ENCODE peak calls at places on chromosomes 11 and 22, in nine cellular contexts. O, U, R, D, Z, M, K, H and Y are unnamed samples.

GRCh38 chr11:72744474-72744873 is 7.7 kb downstream of the ARAP1 start:
- DNase-seq in O (no peak), U (no peak), R (no peak), D (no peak), Z (no peak), M (no peak), K (no peak), H (no peak), Y (no peak)

GRCh38 chr11:126008956-126009355 is 53.7 kb downstream of the CDON start:
- DNase-seq in O (no peak), U (no peak), R (no peak), D (no peak), Z (no peak), M (no peak), K (no peak), H (no peak), Y (no peak)

GRCh38 chr11:105458071-105458470 is 151.8 kb upstream of the GRIA4 start:
- DNase-seq in O (no peak), U (no peak), R (no peak), D (no peak), Z (no peak), M (no peak), K (no peak), H (no peak), Y (no peak)

GRCh38 chr11:65853249-65853979 is 4.6 kb downstream of the CFL1 start:
- DNase-seq in O (no peak), U (no peak), R (no peak), D (no peak), Z (no peak), M (no peak), K (no peak), H (no peak), Y (no peak)

GRCh38 chr11:64923151-64923661 is 1.3 kb upstream of the PPP2R5B start:
- DNase-seq in O (no peak), U (no peak), R (no peak), D (no peak), Z (no peak), M (no peak), K (peak; percentile 40), H (no peak), Y (no peak)

GRCh38 chr22:43515902-43516301 is 104.1 kb downstream of the MPPED1 start:
- DNase-seq in O (no peak), U (no peak), R (no peak), D (no peak), Z (no peak), M (no peak), K (no peak), H (no peak), Y (no peak)

GRCh38 chr11:69641681-69642548 is 959 bp downstream of the CCND1 start:
- DNase-seq in O (no peak), U (no peak), R (peak; percentile 51), D (no peak), Z (peak; percentile 33), M (peak; percentile 11), K (no peak), H (no peak), Y (no peak)

GRCh38 chr11:117426941-117427340 is 99.3 kb downstream of the CEP164 start:
- DNase-seq in O (no peak), U (no peak), R (no peak), D (no peak), Z (no peak), M (no peak), K (no peak), H (no peak), Y (no peak)

GRCh38 chr11:117827521-117828511 is 3.3 kb upstream of the FXYD2 start:
- DNase-seq in O (no peak), U (no peak), R (no peak), D (no peak), Z (no peak), M (peak; percentile 57), K (no peak), H (no peak), Y (peak; percentile 13)

GRCh38 chr11:8759634-8760033 is 77.0 kb downstream of the RPL27A start:
- DNase-seq in O (no peak), U (no peak), R (peak; percentile 23), D (no peak), Z (no peak), M (no peak), K (peak; percentile 59), H (no peak), Y (no peak)

GRCh38 chr11:67652965-67653845 is 2.7 kb upstream of the ACY3 start:
- DNase-seq in O (no peak), U (no peak), R (no peak), D (no peak), Z (no peak), M (no peak), K (no peak), H (no peak), Y (no peak)

GRCh38 chr22:30568137-30568805 is 6.2 kb downstream of the GAL3ST1 start:
- DNase-seq in O (no peak), U (no peak), R (no peak), D (no peak), Z (no peak), M (no peak), K (no peak), H (no peak), Y (no peak)

DNA sequence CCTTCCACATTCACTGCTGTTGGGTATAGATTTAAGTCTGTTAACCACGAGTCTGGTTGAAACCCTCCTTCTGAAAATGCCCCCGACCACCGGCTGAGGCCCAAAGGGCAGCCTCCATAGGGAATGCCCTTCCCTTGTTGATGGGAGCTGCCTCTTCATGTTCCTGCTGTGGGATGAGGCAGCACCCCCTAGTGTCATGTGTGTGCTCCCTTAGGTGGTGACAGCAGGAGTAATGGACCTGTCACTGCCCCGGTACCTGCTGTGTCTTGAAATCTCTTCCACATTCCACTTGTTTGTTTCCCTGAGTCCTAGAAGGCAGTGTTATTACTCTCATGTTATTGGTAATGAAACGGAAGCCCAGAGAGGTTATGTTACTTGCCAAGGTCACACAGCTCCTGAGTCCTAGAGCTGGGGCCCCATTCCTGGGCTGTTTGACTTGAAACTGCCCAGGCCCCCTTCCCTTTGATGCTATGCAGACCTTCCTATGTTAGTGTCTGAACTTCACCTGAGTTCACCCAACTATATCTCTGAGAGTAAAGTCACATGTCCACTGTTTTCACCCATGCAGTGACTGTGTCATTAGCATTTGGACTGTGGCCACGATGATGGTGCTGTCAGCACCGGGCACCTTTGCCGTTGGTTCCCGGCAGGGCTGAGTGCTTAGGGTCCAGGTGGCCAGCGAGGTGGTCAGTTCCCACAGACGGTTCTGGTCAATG is 234.3 kb downstream of the TBC1D22A start:
- DNase-seq in O (no peak), U (no peak), R (no peak), D (no peak), Z (no peak), M (no peak), K (no peak), H (no peak), Y (no peak)
- TF ChIP-seq CTCF in O (no peak), U (no peak), R (no peak), D (no peak), Z (no peak), M (no peak), K (no peak), H (peak; percentile 11), Y (no peak)

GRCh38 chr22:21641795-21642583 is at the start of gene SDF2L1:
- DNase-seq in O (peak; percentile 94), U (peak; percentile 97), R (peak; percentile 98), D (peak; percentile 97), Z (peak; percentile 99), M (peak; percentile 99), K (peak; percentile 96), H (peak; percentile 97), Y (peak; percentile 98)
- TF ChIP-seq CTCF in O (peak; percentile 7), U (no peak), R (no peak), D (no peak), Z (no peak), M (no peak), K (peak; percentile 39), H (no peak), Y (no peak)

DNA sequence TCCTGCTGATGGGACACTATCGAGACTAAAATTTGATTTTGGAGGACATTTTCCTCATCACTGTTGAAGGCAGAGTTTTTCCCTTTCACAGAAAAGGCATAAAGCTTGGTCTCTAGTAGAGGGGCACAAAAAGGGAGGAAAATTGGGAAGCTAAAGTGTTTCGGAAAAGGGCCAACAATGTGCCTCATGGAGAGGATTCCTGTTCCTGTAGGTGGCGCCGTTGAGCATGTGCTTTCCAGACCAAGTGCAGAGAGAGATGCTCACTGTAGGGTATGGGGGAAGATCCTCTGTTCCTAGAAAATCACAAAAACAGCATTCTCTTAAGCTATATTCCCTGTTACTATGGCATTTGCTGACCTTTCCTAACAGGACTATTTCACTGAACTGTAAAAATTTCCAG is 18.4 kb upstream of the OR4C5 start:
- DNase-seq in O (no peak), U (no peak), R (no peak), D (no peak), Z (no peak), M (peak; percentile 14), K (no peak), H (no peak), Y (no peak)
- TF ChIP-seq CTCF in O (no peak), U (no peak), R (no peak), D (no peak), Z (no peak), M (no peak), K (no peak), H (no peak), Y (no peak)

GRCh38 chr11:92740251-92740650 is 229.2 kb upstream of the MTNR1B start:
- DNase-seq in O (no peak), U (no peak), R (peak; percentile 0), D (no peak), Z (no peak), M (no peak), K (no peak), H (no peak), Y (no peak)

GRCh38 chr11:92739020-92739419 is 230.4 kb upstream of the MTNR1B start:
- DNase-seq in O (no peak), U (no peak), R (peak; percentile 75), D (no peak), Z (peak; percentile 58), M (no peak), K (no peak), H (no peak), Y (no peak)

GRCh38 chr11:92738281-92738680 is 231.2 kb upstream of the MTNR1B start:
- DNase-seq in O (no peak), U (no peak), R (peak; percentile 2), D (no peak), Z (peak; percentile 5), M (no peak), K (no peak), H (no peak), Y (no peak)

DNA sequence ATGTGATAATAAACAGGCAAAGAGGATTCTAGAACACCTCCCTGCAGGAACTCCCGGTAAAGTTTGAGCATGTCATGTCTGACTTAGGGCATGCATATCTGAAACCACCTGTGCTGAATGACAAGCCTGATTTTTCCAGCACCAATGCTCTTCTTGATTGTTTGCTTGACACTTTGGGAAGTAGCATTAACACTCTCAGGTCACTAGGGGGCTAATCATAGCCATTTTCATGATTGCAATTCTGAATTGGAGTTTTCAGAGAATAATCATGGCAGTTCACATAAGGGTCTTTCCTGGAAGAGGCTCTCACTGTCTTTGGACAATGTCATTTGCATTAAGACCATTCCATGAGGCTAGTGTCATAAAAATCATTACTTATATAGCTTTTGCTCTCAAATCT is 234.4 kb upstream of the MTNR1B start:
- DNase-seq in O (no peak), U (no peak), R (no peak), D (peak; percentile 12), Z (no peak), M (no peak), K (no peak), H (no peak), Y (no peak)
- TF ChIP-seq CTCF in O (peak; percentile 53), U (no peak), R (no peak), D (peak; percentile 13), Z (peak; percentile 28), M (no peak), K (no peak), H (peak; percentile 9), Y (no peak)

GRCh38 chr11:87185228-87185627 is 147.5 kb downstream of the TMEM135 start:
- DNase-seq in O (no peak), U (no peak), R (no peak), D (no peak), Z (no peak), M (no peak), K (no peak), H (no peak), Y (no peak)
- TF ChIP-seq CTCF in O (no peak), U (no peak), R (no peak), D (no peak), Z (no peak), M (no peak), K (no peak), H (no peak), Y (no peak)